ENCODE peak calls at places on chromosome 20, in ten cellular contexts. One of them, this sample, is unnamed.

GRCh38 chr20:5918856-5919633 is 31.3 kb downstream of the TRMT6 start:
- DNase-seq in GM12878: no peak
- DNase-seq in fibroblast of lung: peak; percentile 18
- DNase-seq in sigmoid colon: no peak
- DNase-seq in astrocyte of the spinal cord: peak; percentile 59
- DNase-seq in A549: peak; percentile 56
- DNase-seq in PC-9: no peak
- DNase-seq in nephron progenitor cell: no peak
- DNase-seq in neural crest cell: no peak
- DNase-seq in IMR-90: peak; percentile 44
- DNase-seq in this sample: no peak

GRCh38 chr20:59141818-59142581 is 21.6 kb upstream of the ZNF831 start:
- DNase-seq in nephron progenitor cell: peak; percentile 75
- DNase-seq in fibroblast of lung: no peak
- DNase-seq in PC-9: peak; percentile 5
- DNase-seq in astrocyte of the spinal cord: no peak
- DNase-seq in neural crest cell: peak; percentile 22
- DNase-seq in IMR-90: peak; percentile 2
- DNase-seq in sigmoid colon: no peak
- DNase-seq in GM12878: no peak
- DNase-seq in A549: peak; percentile 16
- DNase-seq in this sample: no peak

GRCh38 chr20:58321205-58321604 is 11.7 kb downstream of the RAB22A start:
- DNase-seq in neural crest cell: no peak
- DNase-seq in nephron progenitor cell: no peak
- DNase-seq in fibroblast of lung: no peak
- DNase-seq in IMR-90: no peak
- DNase-seq in GM12878: no peak
- DNase-seq in sigmoid colon: no peak
- DNase-seq in PC-9: no peak
- DNase-seq in A549: no peak
- DNase-seq in astrocyte of the spinal cord: no peak
- DNase-seq in this sample: no peak

GRCh38 chr20:5835870-5836269 is 85.7 kb downstream of the SHLD1 start:
- DNase-seq in A549: no peak
- DNase-seq in nephron progenitor cell: no peak
- DNase-seq in PC-9: no peak
- DNase-seq in GM12878: no peak
- DNase-seq in neural crest cell: no peak
- DNase-seq in sigmoid colon: no peak
- DNase-seq in astrocyte of the spinal cord: peak; percentile 75
- DNase-seq in IMR-90: peak; percentile 57
- DNase-seq in fibroblast of lung: peak; percentile 67
- DNase-seq in this sample: no peak

GRCh38 chr20:17863577-17864292 is 104.9 kb downstream of the SNX5 start:
- DNase-seq in sigmoid colon: no peak
- DNase-seq in fibroblast of lung: peak; percentile 84
- DNase-seq in neural crest cell: no peak
- DNase-seq in GM12878: no peak
- DNase-seq in astrocyte of the spinal cord: peak; percentile 37
- DNase-seq in nephron progenitor cell: no peak
- DNase-seq in IMR-90: peak; percentile 52
- DNase-seq in A549: peak; percentile 41
- DNase-seq in PC-9: no peak
- DNase-seq in this sample: no peak

GRCh38 chr20:36246410-36246809 is 10.1 kb downstream of the AAR2 start:
- DNase-seq in PC-9: no peak
- DNase-seq in GM12878: no peak
- DNase-seq in sigmoid colon: peak; percentile 11
- DNase-seq in fibroblast of lung: no peak
- DNase-seq in nephron progenitor cell: no peak
- DNase-seq in IMR-90: no peak
- DNase-seq in A549: no peak
- DNase-seq in astrocyte of the spinal cord: no peak
- DNase-seq in neural crest cell: no peak
- DNase-seq in this sample: no peak

GRCh38 chr20:56504373-56505005 is 20.1 kb upstream of the FAM209A start:
- DNase-seq in fibroblast of lung: no peak
- DNase-seq in astrocyte of the spinal cord: no peak
- DNase-seq in nephron progenitor cell: peak; percentile 28
- DNase-seq in IMR-90: no peak
- DNase-seq in neural crest cell: peak; percentile 6
- DNase-seq in A549: no peak
- DNase-seq in GM12878: no peak
- DNase-seq in sigmoid colon: no peak
- DNase-seq in PC-9: no peak
- DNase-seq in this sample: no peak

GRCh38 chr20:56358600-56359211 is at the start of gene FAM210B:
- DNase-seq in GM12878: no peak
- DNase-seq in nephron progenitor cell: peak; percentile 90
- DNase-seq in IMR-90: peak; percentile 87
- DNase-seq in A549: peak; percentile 86
- DNase-seq in neural crest cell: peak; percentile 74
- DNase-seq in PC-9: peak; percentile 89
- DNase-seq in astrocyte of the spinal cord: peak; percentile 88
- DNase-seq in sigmoid colon: peak; percentile 94
- DNase-seq in fibroblast of lung: peak; percentile 87
- DNase-seq in this sample: no peak

GRCh38 chr20:43961541-43962471 is 47.2 kb downstream of the TOX2 start:
- DNase-seq in GM12878: no peak
- DNase-seq in astrocyte of the spinal cord: no peak
- DNase-seq in fibroblast of lung: no peak
- DNase-seq in A549: no peak
- DNase-seq in PC-9: no peak
- DNase-seq in nephron progenitor cell: no peak
- DNase-seq in neural crest cell: no peak
- DNase-seq in IMR-90: no peak
- DNase-seq in sigmoid colon: no peak
- DNase-seq in this sample: no peak

GRCh38 chr20:37240337-37241055 is 21.1 kb downstream of the GHRH start:
- DNase-seq in sigmoid colon: peak; percentile 4
- DNase-seq in astrocyte of the spinal cord: no peak
- DNase-seq in neural crest cell: no peak
- DNase-seq in A549: no peak
- DNase-seq in PC-9: no peak
- DNase-seq in fibroblast of lung: no peak
- DNase-seq in nephron progenitor cell: no peak
- DNase-seq in GM12878: no peak
- DNase-seq in IMR-90: no peak
- DNase-seq in this sample: peak; percentile 14

DNA sequence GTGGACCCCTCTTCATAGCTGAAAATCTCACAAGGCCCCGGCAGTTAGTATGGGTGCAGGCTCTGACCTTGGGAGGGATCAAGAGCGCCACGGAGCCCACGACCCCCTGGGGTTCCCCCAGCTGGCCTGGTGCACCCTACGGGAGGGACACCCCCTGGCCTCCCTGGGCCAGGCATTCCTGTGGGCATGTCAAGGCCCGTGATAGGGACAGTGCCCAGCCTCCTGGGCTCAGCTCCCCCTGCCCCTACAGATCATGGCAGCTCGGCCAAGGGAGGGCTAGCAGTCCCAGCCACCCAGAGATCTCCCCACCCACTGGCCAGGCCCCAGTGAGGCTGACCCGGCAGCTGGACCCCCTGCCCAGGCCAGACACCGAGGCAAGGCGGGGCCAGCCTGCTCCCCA is 188.8 kb downstream of the TAF4 start:
- DNase-seq in neural crest cell: no peak
- DNase-seq in sigmoid colon: no peak
- DNase-seq in astrocyte of the spinal cord: no peak
- DNase-seq in IMR-90: no peak
- DNase-seq in GM12878: no peak
- DNase-seq in A549: no peak
- DNase-seq in fibroblast of lung: no peak
- DNase-seq in nephron progenitor cell: no peak
- DNase-seq in PC-9: no peak
- DNase-seq in this sample: no peak
- TF ChIP-seq CTCF in neural crest cell: no peak
- TF ChIP-seq CTCF in sigmoid colon: no peak
- TF ChIP-seq CTCF in astrocyte of the spinal cord: no peak
- TF ChIP-seq CTCF in IMR-90: no peak
- TF ChIP-seq CTCF in GM12878: no peak
- TF ChIP-seq CTCF in A549: no peak
- TF ChIP-seq CTCF in fibroblast of lung: no peak
- TF ChIP-seq CTCF in nephron progenitor cell: no peak
- TF ChIP-seq CTCF in PC-9: no peak
- TF ChIP-seq CTCF in this sample: no peak

GRCh38 chr20:33075281-33075680 is 4.2 kb upstream of the BPIFB4 start:
- DNase-seq in nephron progenitor cell: no peak
- DNase-seq in PC-9: no peak
- DNase-seq in astrocyte of the spinal cord: no peak
- DNase-seq in neural crest cell: no peak
- DNase-seq in GM12878: no peak
- DNase-seq in fibroblast of lung: no peak
- DNase-seq in sigmoid colon: no peak
- DNase-seq in IMR-90: no peak
- DNase-seq in A549: no peak
- DNase-seq in this sample: no peak

GRCh38 chr20:33072813-33073212 is 6.6 kb upstream of the BPIFB4 start:
- DNase-seq in astrocyte of the spinal cord: no peak
- DNase-seq in IMR-90: no peak
- DNase-seq in A549: no peak
- DNase-seq in neural crest cell: no peak
- DNase-seq in sigmoid colon: no peak
- DNase-seq in nephron progenitor cell: no peak
- DNase-seq in GM12878: no peak
- DNase-seq in fibroblast of lung: no peak
- DNase-seq in PC-9: no peak
- DNase-seq in this sample: no peak

GRCh38 chr20:33074675-33075074 is 4.8 kb upstream of the BPIFB4 start:
- DNase-seq in fibroblast of lung: no peak
- DNase-seq in IMR-90: no peak
- DNase-seq in neural crest cell: no peak
- DNase-seq in sigmoid colon: no peak
- DNase-seq in A549: no peak
- DNase-seq in GM12878: no peak
- DNase-seq in nephron progenitor cell: no peak
- DNase-seq in astrocyte of the spinal cord: no peak
- DNase-seq in PC-9: no peak
- DNase-seq in this sample: no peak

GRCh38 chr20:33079267-33079666 is at the start of gene BPIFB4:
- DNase-seq in PC-9: no peak
- DNase-seq in IMR-90: no peak
- DNase-seq in neural crest cell: no peak
- DNase-seq in fibroblast of lung: peak; percentile 2
- DNase-seq in astrocyte of the spinal cord: peak; percentile 8
- DNase-seq in GM12878: no peak
- DNase-seq in nephron progenitor cell: no peak
- DNase-seq in sigmoid colon: no peak
- DNase-seq in A549: no peak
- DNase-seq in this sample: no peak

GRCh38 chr20:33076662-33077398 is 2.6 kb upstream of the BPIFB4 start:
- DNase-seq in neural crest cell: no peak
- DNase-seq in IMR-90: no peak
- DNase-seq in GM12878: no peak
- DNase-seq in astrocyte of the spinal cord: no peak
- DNase-seq in PC-9: no peak
- DNase-seq in nephron progenitor cell: no peak
- DNase-seq in fibroblast of lung: no peak
- DNase-seq in sigmoid colon: no peak
- DNase-seq in A549: no peak
- DNase-seq in this sample: no peak
- TF ChIP-seq CTCF in neural crest cell: peak; percentile 43
- TF ChIP-seq CTCF in IMR-90: no peak
- TF ChIP-seq CTCF in GM12878: peak; percentile 44
- TF ChIP-seq CTCF in astrocyte of the spinal cord: peak; percentile 26
- TF ChIP-seq CTCF in PC-9: peak; percentile 59
- TF ChIP-seq CTCF in nephron progenitor cell: no peak
- TF ChIP-seq CTCF in fibroblast of lung: peak; percentile 10
- TF ChIP-seq CTCF in sigmoid colon: no peak
- TF ChIP-seq CTCF in A549: no peak
- TF ChIP-seq CTCF in this sample: peak; percentile 54

GRCh38 chr20:47782920-47783552 is 2.2 kb downstream of the SULF2 start:
- DNase-seq in sigmoid colon: no peak
- DNase-seq in nephron progenitor cell: no peak
- DNase-seq in GM12878: no peak
- DNase-seq in PC-9: no peak
- DNase-seq in fibroblast of lung: no peak
- DNase-seq in neural crest cell: no peak
- DNase-seq in astrocyte of the spinal cord: no peak
- DNase-seq in IMR-90: no peak
- DNase-seq in A549: peak; percentile 14
- DNase-seq in this sample: no peak

GRCh38 chr20:47785321-47785899 is at the start of gene SULF2:
- DNase-seq in neural crest cell: no peak
- DNase-seq in fibroblast of lung: no peak
- DNase-seq in PC-9: peak; percentile 70
- DNase-seq in GM12878: no peak
- DNase-seq in IMR-90: no peak
- DNase-seq in astrocyte of the spinal cord: no peak
- DNase-seq in nephron progenitor cell: peak; percentile 74
- DNase-seq in sigmoid colon: no peak
- DNase-seq in A549: no peak
- DNase-seq in this sample: no peak

GRCh38 chr20:47785900-47786762 is 850 bp upstream of the SULF2 start:
- DNase-seq in GM12878: no peak
- DNase-seq in PC-9: peak; percentile 87
- DNase-seq in nephron progenitor cell: peak; percentile 78
- DNase-seq in fibroblast of lung: peak; percentile 81
- DNase-seq in A549: peak; percentile 80
- DNase-seq in sigmoid colon: peak; percentile 87
- DNase-seq in neural crest cell: peak; percentile 75
- DNase-seq in IMR-90: peak; percentile 71
- DNase-seq in astrocyte of the spinal cord: peak; percentile 73
- DNase-seq in this sample: no peak

GRCh38 chr20:47784256-47784598 is 1.1 kb downstream of the SULF2 start:
- DNase-seq in IMR-90: no peak
- DNase-seq in nephron progenitor cell: no peak
- DNase-seq in fibroblast of lung: no peak
- DNase-seq in PC-9: no peak
- DNase-seq in sigmoid colon: no peak
- DNase-seq in A549: no peak
- DNase-seq in GM12878: no peak
- DNase-seq in astrocyte of the spinal cord: no peak
- DNase-seq in neural crest cell: no peak
- DNase-seq in this sample: no peak

GRCh38 chr20:47784599-47785320 is 521 bp downstream of the SULF2 start:
- DNase-seq in IMR-90: peak; percentile 4
- DNase-seq in astrocyte of the spinal cord: peak; percentile 35
- DNase-seq in sigmoid colon: no peak
- DNase-seq in nephron progenitor cell: peak; percentile 66
- DNase-seq in neural crest cell: peak; percentile 28
- DNase-seq in GM12878: no peak
- DNase-seq in A549: peak; percentile 74
- DNase-seq in PC-9: peak; percentile 37
- DNase-seq in fibroblast of lung: peak; percentile 28
- DNase-seq in this sample: no peak
- TF ChIP-seq CTCF in IMR-90: no peak
- TF ChIP-seq CTCF in astrocyte of the spinal cord: no peak
- TF ChIP-seq CTCF in sigmoid colon: peak; percentile 18
- TF ChIP-seq CTCF in nephron progenitor cell: no peak
- TF ChIP-seq CTCF in neural crest cell: peak; percentile 55
- TF ChIP-seq CTCF in GM12878: no peak
- TF ChIP-seq CTCF in A549: no peak
- TF ChIP-seq CTCF in PC-9: peak; percentile 30
- TF ChIP-seq CTCF in fibroblast of lung: no peak
- TF ChIP-seq CTCF in this sample: peak; percentile 70

DNA sequence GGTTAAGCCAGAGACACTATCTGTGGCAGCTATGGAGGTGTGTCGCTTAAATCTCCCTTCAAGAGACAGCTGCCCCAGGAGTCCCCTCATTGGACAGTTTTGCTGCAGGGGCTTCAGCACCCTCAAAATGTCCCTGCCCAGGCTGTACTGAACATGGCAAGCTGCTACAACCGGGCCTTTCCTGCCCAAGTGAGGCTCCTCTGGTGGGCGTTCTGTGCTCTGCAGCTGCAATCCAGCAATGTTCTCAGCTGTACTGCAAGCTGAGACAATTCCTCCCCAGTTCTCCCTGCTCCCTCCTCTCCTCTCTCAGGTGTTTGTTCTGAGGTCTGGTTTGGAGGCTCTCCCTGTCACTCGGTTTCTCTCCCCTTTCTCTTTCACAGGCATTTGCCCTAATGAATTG is 190.8 kb upstream of the LAMP5 start:
- DNase-seq in GM12878: no peak
- DNase-seq in sigmoid colon: no peak
- DNase-seq in IMR-90: no peak
- DNase-seq in neural crest cell: no peak
- DNase-seq in PC-9: no peak
- DNase-seq in nephron progenitor cell: peak; percentile 12
- DNase-seq in fibroblast of lung: no peak
- DNase-seq in A549: peak; percentile 30
- DNase-seq in astrocyte of the spinal cord: no peak
- DNase-seq in this sample: no peak
- TF ChIP-seq CTCF in GM12878: peak; percentile 38
- TF ChIP-seq CTCF in sigmoid colon: no peak
- TF ChIP-seq CTCF in IMR-90: peak; percentile 36
- TF ChIP-seq CTCF in neural crest cell: peak; percentile 53
- TF ChIP-seq CTCF in PC-9: peak; percentile 45
- TF ChIP-seq CTCF in nephron progenitor cell: peak; percentile 35
- TF ChIP-seq CTCF in fibroblast of lung: peak; percentile 56
- TF ChIP-seq CTCF in A549: peak; percentile 30
- TF ChIP-seq CTCF in astrocyte of the spinal cord: peak; percentile 50
- TF ChIP-seq CTCF in this sample: peak; percentile 60